ENCODE peak calls at places on chromosomes 7 and 10, in six cellular contexts. S, A, N, P, H and Q are unnamed samples.

GRCh38 chr10:31605846-31606543 is 287.0 kb downstream of the ZEB1 start:
- DNase-seq in S (no peak), A (peak; percentile 44), N (no peak), P (no peak), H (no peak), Q (no peak)

GRCh38 chr10:29874604-29875269 is 184.6 kb downstream of the JCAD start:
- DNase-seq in S (no peak), A (peak; percentile 34), N (no peak), P (peak; percentile 36), H (no peak), Q (peak; percentile 68)

GRCh38 chr7:3092468-3092867 is 48.8 kb upstream of the CARD11 start:
- DNase-seq in S (peak; percentile 16), A (no peak), N (no peak), P (no peak), H (no peak), Q (no peak)

GRCh38 chr7:32206987-32207386 is 136.8 kb upstream of the PDE1C start:
- DNase-seq in S (peak; percentile 3), A (peak; percentile 36), N (peak; percentile 73), P (peak; percentile 62), H (peak; percentile 18), Q (no peak)

GRCh38 chr10:102009801-102010425 is 46.1 kb downstream of the ARMH3 start:
- DNase-seq in S (peak; percentile 93), A (peak; percentile 91), N (peak; percentile 52), P (peak; percentile 93), H (peak; percentile 64), Q (peak; percentile 92)

GRCh38 chr7:24290004-24290641 is 6.1 kb downstream of the NPY start:
- DNase-seq in S (peak; percentile 18), A (peak; percentile 77), N (peak; percentile 66), P (peak; percentile 90), H (no peak), Q (peak; percentile 61)

GRCh38 chr10:101972761-101973160 is 83.2 kb downstream of the ARMH3 start:
- DNase-seq in S (peak; percentile 23), A (no peak), N (no peak), P (no peak), H (no peak), Q (no peak)

GRCh38 chr7:25429731-25430130 is 201.4 kb upstream of the NPVF start:
- DNase-seq in S (no peak), A (peak; percentile 15), N (no peak), P (no peak), H (no peak), Q (no peak)

GRCh38 chr10:12324530-12324929 is 24.8 kb upstream of the CAMK1D start:
- DNase-seq in S (no peak), A (no peak), N (no peak), P (no peak), H (no peak), Q (no peak)

GRCh38 chr7:18352339-18353255 is 143.0 kb upstream of the HDAC9 start:
- DNase-seq in S (peak; percentile 81), A (peak; percentile 65), N (peak; percentile 43), P (peak; percentile 61), H (peak; percentile 24), Q (peak; percentile 28)

GRCh38 chr7:84529480-84530205 is 335.1 kb upstream of the SEMA3A start:
- DNase-seq in S (peak; percentile 83), A (peak; percentile 57), N (no peak), P (peak; percentile 37), H (no peak), Q (peak; percentile 68)

DNA sequence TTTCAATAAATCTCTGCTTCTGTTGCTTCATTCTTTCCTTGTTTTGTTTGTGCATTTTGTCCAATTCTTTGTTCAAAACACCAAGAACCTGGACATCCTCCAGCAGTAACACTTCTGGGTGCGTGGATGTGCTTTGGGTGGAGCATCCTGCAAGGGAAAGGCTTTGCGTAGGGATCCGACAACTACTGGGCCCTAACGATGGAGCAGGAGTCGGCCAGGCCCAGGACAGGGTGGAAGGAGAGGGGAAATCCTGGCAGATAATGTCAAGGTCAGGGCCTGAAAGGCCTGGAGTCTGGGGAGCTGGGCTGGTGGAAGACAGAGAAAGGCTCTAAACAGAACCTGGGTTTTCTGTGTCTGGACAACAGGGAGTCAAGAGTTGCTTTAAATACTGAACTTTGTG is 231.7 kb downstream of the ADAM12 start:
- DNase-seq in S (no peak), A (no peak), N (no peak), P (no peak), H (no peak), Q (no peak)
- H2AK5ac ChIP-seq in S (no peak overlapping the region), A (no peak overlapping the region), N (no peak overlapping the region), P (no peak overlapping the region), H (no peak overlapping the region), Q (no peak overlapping the region)

GRCh38 chr10:47049056-47049851 is 138.0 kb downstream of the PTPN20 start:
- DNase-seq in S (no peak), A (no peak), N (peak; percentile 12), P (no peak), H (no peak), Q (no peak)
- H3K23ac ChIP-seq in S (no peak overlapping the region), A (no peak overlapping the region), N (no peak overlapping the region), P (no peak overlapping the region), H (no peak overlapping the region), Q (no peak overlapping the region)

DNA sequence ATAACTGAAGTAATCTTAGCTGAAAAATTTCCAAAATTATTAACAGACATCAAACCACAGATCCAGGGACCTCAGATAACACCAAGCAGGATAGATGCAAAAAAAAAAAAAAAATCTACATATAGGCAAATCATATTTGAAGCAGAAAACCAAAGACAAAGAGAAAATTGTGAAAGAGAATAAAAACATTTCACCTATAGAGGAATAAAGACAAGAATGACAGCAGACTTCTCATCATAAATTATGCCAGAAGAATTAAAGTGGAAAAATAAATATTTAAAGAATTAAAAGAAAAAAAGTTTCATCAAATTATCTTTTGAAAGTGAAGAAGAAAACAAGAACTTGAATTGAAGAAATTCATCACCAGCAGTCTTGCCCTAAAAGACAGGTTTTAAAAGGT is 467.5 kb downstream of the GPAM start:
- DNase-seq in S (no peak), A (no peak), N (no peak), P (no peak), H (no peak), Q (no peak)
- H2AK5ac ChIP-seq in S (no peak overlapping the region), A (no peak overlapping the region), N (no peak overlapping the region), P (no peak overlapping the region), H (no peak overlapping the region), Q (no peak overlapping the region)

GRCh38 chr7:155581954-155582353 is 35.6 kb upstream of the CNPY1 start:
- DNase-seq in S (no peak), A (no peak), N (no peak), P (no peak), H (no peak), Q (no peak)
- H3K23ac ChIP-seq in S (no peak overlapping the region), A (no peak overlapping the region), N (no peak overlapping the region), P (no peak overlapping the region), H (no peak overlapping the region), Q (no peak overlapping the region)

DNA sequence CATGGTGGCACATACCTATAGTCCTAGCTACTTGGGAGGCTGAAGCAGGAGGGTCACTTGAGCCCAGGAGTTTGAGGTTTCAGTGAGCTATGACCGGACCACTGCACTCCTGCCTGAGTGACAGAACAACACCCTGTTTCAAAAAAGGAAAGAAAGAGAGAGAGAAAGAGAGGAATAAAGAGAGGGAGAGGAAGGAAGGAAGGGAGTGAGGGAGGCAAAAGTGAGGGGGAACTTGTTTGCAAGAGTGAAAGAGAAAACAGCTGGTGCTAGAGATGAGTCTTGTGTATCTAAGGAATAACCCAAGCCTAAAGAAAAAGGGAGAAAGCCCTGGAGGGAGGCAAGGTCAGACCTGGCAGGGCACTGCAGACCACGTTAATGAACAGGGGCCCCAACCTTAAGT is 4.8 kb upstream of the NT5C2 start:
- DNase-seq in S (no peak), A (no peak), N (no peak), P (no peak), H (no peak), Q (no peak)
- H2AK5ac ChIP-seq in S (peak overlapping the region; percentile 86), A (no peak overlapping the region), N (no peak overlapping the region), P (no peak overlapping the region), H (no peak overlapping the region), Q (no peak overlapping the region)

GRCh38 chr7:115951547-115951946 is 79.0 kb downstream of the TFEC start:
- DNase-seq in S (no peak), A (no peak), N (no peak), P (no peak), H (no peak), Q (no peak)

GRCh38 chr7:115952832-115953231 is 77.7 kb downstream of the TFEC start:
- DNase-seq in S (no peak), A (no peak), N (no peak), P (no peak), H (no peak), Q (no peak)

DNA sequence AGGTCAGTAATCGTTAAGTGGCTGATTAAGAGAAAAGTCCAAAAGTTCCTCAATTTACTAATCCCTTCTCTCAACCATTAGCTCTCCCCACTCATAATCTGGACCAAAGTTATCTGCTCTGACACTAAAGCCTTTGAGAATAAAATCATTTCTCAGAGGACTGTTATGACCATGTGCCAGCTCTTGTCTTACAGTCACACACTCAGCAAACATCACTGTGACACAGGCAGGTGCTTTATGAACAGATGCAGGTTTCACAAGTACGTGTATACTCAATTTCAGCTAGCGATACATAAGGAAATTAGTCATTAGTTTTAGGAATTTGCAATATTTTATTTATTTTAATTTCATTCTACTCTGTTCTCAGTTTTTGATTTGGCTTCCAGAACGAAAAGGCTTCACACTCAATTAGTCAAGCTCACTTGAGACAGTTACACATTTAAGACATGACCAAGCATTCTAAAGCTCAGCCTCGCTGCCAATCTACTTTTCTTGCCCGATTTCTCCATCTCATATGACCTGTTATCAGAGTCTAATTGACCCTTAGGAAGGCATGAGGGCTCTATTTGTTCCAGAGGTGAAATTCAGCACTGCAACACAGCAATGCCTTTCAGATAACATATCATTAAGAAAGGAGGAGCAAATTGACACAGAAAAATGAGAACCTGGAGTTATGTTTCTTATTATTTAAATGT is 76.9 kb downstream of the TFEC start:
- DNase-seq in S (no peak), A (no peak), N (no peak), P (no peak), H (no peak), Q (no peak)
- H3K23ac ChIP-seq in S (no peak overlapping the region), A (no peak overlapping the region), N (no peak overlapping the region), P (no peak overlapping the region), H (no peak overlapping the region), Q (no peak overlapping the region)